ENCODE peak calls at places on chromosomes 12 and 14, in eight cellular contexts. One of them, this sample, is unnamed.

GRCh38 chr12:88854260-88854659 is 274.0 kb upstream of the KITLG start:
- DNase-seq in Caco-2: no peak
- DNase-seq in tibial artery: no peak
- DNase-seq in GM13976: no peak
- DNase-seq in ovary: no peak
- DNase-seq in activated CD8-positive, alpha-beta T cell treated with anti-CD3 and anti-CD28 coated beads for 36 hours: no peak
- DNase-seq in cardiac fibroblast: peak
- DNase-seq in cardiac muscle cell: peak
- DNase-seq in this sample: no peak

GRCh38 chr12:56346663-56347062 is 8.0 kb downstream of the IL23A start:
- DNase-seq in Caco-2: no peak
- DNase-seq in GM13976: no peak
- DNase-seq in ovary: no peak
- DNase-seq in cardiac muscle cell: no peak
- DNase-seq in activated CD8-positive, alpha-beta T cell treated with anti-CD3 and anti-CD28 coated beads for 36 hours: peak
- DNase-seq in cardiac fibroblast: no peak
- DNase-seq in tibial artery: no peak
- DNase-seq in this sample: no peak

GRCh38 chr12:84842406-84843013 is 70.1 kb downstream of the SLC6A15 start:
- DNase-seq in cardiac fibroblast: peak
- DNase-seq in activated CD8-positive, alpha-beta T cell treated with anti-CD3 and anti-CD28 coated beads for 36 hours: peak
- DNase-seq in tibial artery: no peak
- DNase-seq in ovary: no peak
- DNase-seq in GM13976: peak
- DNase-seq in cardiac muscle cell: peak
- DNase-seq in Caco-2: no peak
- DNase-seq in this sample: no peak

GRCh38 chr14:51304428-51304827 is 64.4 kb downstream of the TMX1 start:
- DNase-seq in cardiac muscle cell: peak
- DNase-seq in GM13976: no peak
- DNase-seq in ovary: no peak
- DNase-seq in cardiac fibroblast: no peak
- DNase-seq in activated CD8-positive, alpha-beta T cell treated with anti-CD3 and anti-CD28 coated beads for 36 hours: peak
- DNase-seq in tibial artery: no peak
- DNase-seq in Caco-2: no peak
- DNase-seq in this sample: no peak

GRCh38 chr14:59067135-59067894 is 121.2 kb upstream of the DAAM1 start:
- DNase-seq in GM13976: no peak
- DNase-seq in activated CD8-positive, alpha-beta T cell treated with anti-CD3 and anti-CD28 coated beads for 36 hours: no peak
- DNase-seq in Caco-2: no peak
- DNase-seq in cardiac fibroblast: peak
- DNase-seq in ovary: no peak
- DNase-seq in tibial artery: no peak
- DNase-seq in cardiac muscle cell: peak
- DNase-seq in this sample: no peak

GRCh38 chr12:21827135-21827534 is 52.6 kb upstream of the KCNJ8 start:
- DNase-seq in tibial artery: no peak
- DNase-seq in ovary: no peak
- DNase-seq in GM13976: no peak
- DNase-seq in activated CD8-positive, alpha-beta T cell treated with anti-CD3 and anti-CD28 coated beads for 36 hours: no peak
- DNase-seq in cardiac muscle cell: no peak
- DNase-seq in Caco-2: no peak
- DNase-seq in cardiac fibroblast: no peak
- DNase-seq in this sample: no peak

GRCh38 chr12:75661927-75662326 is 150.5 kb upstream of the KRR1 start:
- DNase-seq in ovary: no peak
- DNase-seq in activated CD8-positive, alpha-beta T cell treated with anti-CD3 and anti-CD28 coated beads for 36 hours: no peak
- DNase-seq in cardiac fibroblast: peak
- DNase-seq in tibial artery: no peak
- DNase-seq in GM13976: no peak
- DNase-seq in cardiac muscle cell: peak
- DNase-seq in Caco-2: no peak
- DNase-seq in this sample: no peak

GRCh38 chr12:69998011-69998410 is 173.0 kb downstream of the MYRFL start:
- DNase-seq in ovary: no peak
- DNase-seq in activated CD8-positive, alpha-beta T cell treated with anti-CD3 and anti-CD28 coated beads for 36 hours: no peak
- DNase-seq in tibial artery: no peak
- DNase-seq in GM13976: no peak
- DNase-seq in cardiac fibroblast: no peak
- DNase-seq in Caco-2: no peak
- DNase-seq in cardiac muscle cell: no peak
- DNase-seq in this sample: no peak

GRCh38 chr12:7229741-7230140 is 40.3 kb downstream of the PEX5 start:
- DNase-seq in cardiac fibroblast: peak
- DNase-seq in Caco-2: no peak
- DNase-seq in ovary: no peak
- DNase-seq in GM13976: no peak
- DNase-seq in tibial artery: no peak
- DNase-seq in activated CD8-positive, alpha-beta T cell treated with anti-CD3 and anti-CD28 coated beads for 36 hours: no peak
- DNase-seq in cardiac muscle cell: peak
- DNase-seq in this sample: no peak

GRCh38 chr14:77240336-77240915 is 30.6 kb downstream of the NGB start:
- DNase-seq in Caco-2: no peak
- DNase-seq in GM13976: no peak
- DNase-seq in activated CD8-positive, alpha-beta T cell treated with anti-CD3 and anti-CD28 coated beads for 36 hours: no peak
- DNase-seq in ovary: no peak
- DNase-seq in cardiac muscle cell: no peak
- DNase-seq in tibial artery: no peak
- DNase-seq in cardiac fibroblast: no peak
- DNase-seq in this sample: no peak

GRCh38 chr12:85971800-85972199 is 97.7 kb downstream of the NTS start:
- DNase-seq in tibial artery: no peak
- DNase-seq in Caco-2: no peak
- DNase-seq in GM13976: no peak
- DNase-seq in cardiac muscle cell: no peak
- DNase-seq in activated CD8-positive, alpha-beta T cell treated with anti-CD3 and anti-CD28 coated beads for 36 hours: no peak
- DNase-seq in cardiac fibroblast: no peak
- DNase-seq in ovary: no peak
- DNase-seq in this sample: no peak

GRCh38 chr12:109286252-109286651 is 22.8 kb downstream of the FOXN4 start:
- DNase-seq in ovary: no peak
- DNase-seq in cardiac muscle cell: no peak
- DNase-seq in Caco-2: no peak
- DNase-seq in tibial artery: no peak
- DNase-seq in GM13976: no peak
- DNase-seq in activated CD8-positive, alpha-beta T cell treated with anti-CD3 and anti-CD28 coated beads for 36 hours: no peak
- DNase-seq in cardiac fibroblast: no peak
- DNase-seq in this sample: no peak

GRCh38 chr12:71754461-71755145 is at the start of gene RAB21:
- DNase-seq in tibial artery: peak
- DNase-seq in cardiac muscle cell: peak
- DNase-seq in ovary: peak
- DNase-seq in cardiac fibroblast: peak
- DNase-seq in GM13976: peak
- DNase-seq in Caco-2: peak
- DNase-seq in activated CD8-positive, alpha-beta T cell treated with anti-CD3 and anti-CD28 coated beads for 36 hours: peak
- DNase-seq in this sample: peak
- TF ChIP-seq CTCF in tibial artery: peak
- TF ChIP-seq CTCF in cardiac muscle cell: peak
- TF ChIP-seq CTCF in ovary: peak
- TF ChIP-seq CTCF in cardiac fibroblast: peak
- TF ChIP-seq CTCF in GM13976: no peak
- TF ChIP-seq CTCF in Caco-2: no peak
- TF ChIP-seq CTCF in activated CD8-positive, alpha-beta T cell treated with anti-CD3 and anti-CD28 coated beads for 36 hours: no peak
- TF ChIP-seq CTCF in this sample: peak

GRCh38 chr12:59444932-59445331 is 150.9 kb upstream of the SLC16A7 start:
- DNase-seq in cardiac muscle cell: peak
- DNase-seq in tibial artery: no peak
- DNase-seq in GM13976: no peak
- DNase-seq in ovary: no peak
- DNase-seq in cardiac fibroblast: peak
- DNase-seq in Caco-2: no peak
- DNase-seq in activated CD8-positive, alpha-beta T cell treated with anti-CD3 and anti-CD28 coated beads for 36 hours: peak
- DNase-seq in this sample: no peak
- TF ChIP-seq CTCF in cardiac muscle cell: peak
- TF ChIP-seq CTCF in tibial artery: no peak
- TF ChIP-seq CTCF in GM13976: peak
- TF ChIP-seq CTCF in ovary: no peak
- TF ChIP-seq CTCF in cardiac fibroblast: peak
- TF ChIP-seq CTCF in Caco-2: no peak
- TF ChIP-seq CTCF in activated CD8-positive, alpha-beta T cell treated with anti-CD3 and anti-CD28 coated beads for 36 hours: no peak
- TF ChIP-seq CTCF in this sample: no peak

GRCh38 chr14:79407572-79407971 is 803.7 kb downstream of the DIO2 start:
- DNase-seq in tibial artery: no peak
- DNase-seq in cardiac muscle cell: no peak
- DNase-seq in activated CD8-positive, alpha-beta T cell treated with anti-CD3 and anti-CD28 coated beads for 36 hours: no peak
- DNase-seq in Caco-2: no peak
- DNase-seq in GM13976: no peak
- DNase-seq in ovary: no peak
- DNase-seq in cardiac fibroblast: no peak
- DNase-seq in this sample: no peak

GRCh38 chr14:79405511-79405910 is 805.8 kb downstream of the DIO2 start:
- DNase-seq in tibial artery: no peak
- DNase-seq in Caco-2: no peak
- DNase-seq in cardiac fibroblast: no peak
- DNase-seq in cardiac muscle cell: no peak
- DNase-seq in ovary: no peak
- DNase-seq in activated CD8-positive, alpha-beta T cell treated with anti-CD3 and anti-CD28 coated beads for 36 hours: no peak
- DNase-seq in GM13976: no peak
- DNase-seq in this sample: no peak

GRCh38 chr14:79404874-79405273 is 806.4 kb downstream of the DIO2 start:
- DNase-seq in activated CD8-positive, alpha-beta T cell treated with anti-CD3 and anti-CD28 coated beads for 36 hours: no peak
- DNase-seq in Caco-2: no peak
- DNase-seq in GM13976: no peak
- DNase-seq in cardiac muscle cell: no peak
- DNase-seq in ovary: no peak
- DNase-seq in cardiac fibroblast: no peak
- DNase-seq in tibial artery: no peak
- DNase-seq in this sample: no peak

GRCh38 chr14:79411403-79412174 is 799.7 kb downstream of the DIO2 start:
- DNase-seq in activated CD8-positive, alpha-beta T cell treated with anti-CD3 and anti-CD28 coated beads for 36 hours: no peak
- DNase-seq in cardiac fibroblast: no peak
- DNase-seq in Caco-2: no peak
- DNase-seq in cardiac muscle cell: no peak
- DNase-seq in tibial artery: no peak
- DNase-seq in ovary: no peak
- DNase-seq in GM13976: no peak
- DNase-seq in this sample: no peak

GRCh38 chr14:79408696-79409095 is 802.6 kb downstream of the DIO2 start:
- DNase-seq in cardiac muscle cell: no peak
- DNase-seq in activated CD8-positive, alpha-beta T cell treated with anti-CD3 and anti-CD28 coated beads for 36 hours: no peak
- DNase-seq in GM13976: no peak
- DNase-seq in ovary: no peak
- DNase-seq in tibial artery: no peak
- DNase-seq in Caco-2: no peak
- DNase-seq in cardiac fibroblast: no peak
- DNase-seq in this sample: no peak
- TF ChIP-seq CTCF in cardiac muscle cell: no peak
- TF ChIP-seq CTCF in activated CD8-positive, alpha-beta T cell treated with anti-CD3 and anti-CD28 coated beads for 36 hours: no peak
- TF ChIP-seq CTCF in GM13976: no peak
- TF ChIP-seq CTCF in ovary: no peak
- TF ChIP-seq CTCF in tibial artery: no peak
- TF ChIP-seq CTCF in Caco-2: no peak
- TF ChIP-seq CTCF in cardiac fibroblast: peak
- TF ChIP-seq CTCF in this sample: peak

GRCh38 chr12:26863515-26863914 is 30.5 kb upstream of the ITPR2 start:
- DNase-seq in Caco-2: no peak
- DNase-seq in cardiac muscle cell: peak
- DNase-seq in ovary: no peak
- DNase-seq in activated CD8-positive, alpha-beta T cell treated with anti-CD3 and anti-CD28 coated beads for 36 hours: peak
- DNase-seq in cardiac fibroblast: no peak
- DNase-seq in tibial artery: no peak
- DNase-seq in GM13976: no peak
- DNase-seq in this sample: no peak
- TF ChIP-seq CTCF in Caco-2: peak
- TF ChIP-seq CTCF in cardiac muscle cell: peak
- TF ChIP-seq CTCF in ovary: no peak
- TF ChIP-seq CTCF in activated CD8-positive, alpha-beta T cell treated with anti-CD3 and anti-CD28 coated beads for 36 hours: peak
- TF ChIP-seq CTCF in cardiac fibroblast: peak
- TF ChIP-seq CTCF in tibial artery: no peak
- TF ChIP-seq CTCF in GM13976: peak
- TF ChIP-seq CTCF in this sample: peak

GRCh38 chr12:31362759-31363415 is 36.9 kb upstream of the SINHCAF start:
- DNase-seq in activated CD8-positive, alpha-beta T cell treated with anti-CD3 and anti-CD28 coated beads for 36 hours: peak
- DNase-seq in GM13976: peak
- DNase-seq in Caco-2: peak
- DNase-seq in cardiac muscle cell: no peak
- DNase-seq in ovary: no peak
- DNase-seq in tibial artery: no peak
- DNase-seq in cardiac fibroblast: no peak
- DNase-seq in this sample: no peak
- TF ChIP-seq CTCF in activated CD8-positive, alpha-beta T cell treated with anti-CD3 and anti-CD28 coated beads for 36 hours: no peak
- TF ChIP-seq CTCF in GM13976: peak
- TF ChIP-seq CTCF in Caco-2: no peak
- TF ChIP-seq CTCF in cardiac muscle cell: no peak
- TF ChIP-seq CTCF in ovary: no peak
- TF ChIP-seq CTCF in tibial artery: no peak
- TF ChIP-seq CTCF in cardiac fibroblast: no peak
- TF ChIP-seq CTCF in this sample: no peak

GRCh38 chr14:23379331-23380196 is 2.7 kb downstream of the CMTM5 start:
- DNase-seq in ovary: peak
- DNase-seq in tibial artery: no peak
- DNase-seq in cardiac muscle cell: peak
- DNase-seq in Caco-2: peak
- DNase-seq in GM13976: peak
- DNase-seq in cardiac fibroblast: peak
- DNase-seq in activated CD8-positive, alpha-beta T cell treated with anti-CD3 and anti-CD28 coated beads for 36 hours: peak
- DNase-seq in this sample: no peak
- TF ChIP-seq CTCF in ovary: peak
- TF ChIP-seq CTCF in tibial artery: peak
- TF ChIP-seq CTCF in cardiac muscle cell: peak
- TF ChIP-seq CTCF in Caco-2: peak
- TF ChIP-seq CTCF in GM13976: peak
- TF ChIP-seq CTCF in cardiac fibroblast: peak
- TF ChIP-seq CTCF in activated CD8-positive, alpha-beta T cell treated with anti-CD3 and anti-CD28 coated beads for 36 hours: peak
- TF ChIP-seq CTCF in this sample: peak

GRCh38 chr12:19223018-19223417 is 93.5 kb downstream of the PLEKHA5 start:
- DNase-seq in tibial artery: no peak
- DNase-seq in cardiac muscle cell: no peak
- DNase-seq in ovary: no peak
- DNase-seq in Caco-2: no peak
- DNase-seq in GM13976: peak
- DNase-seq in cardiac fibroblast: no peak
- DNase-seq in activated CD8-positive, alpha-beta T cell treated with anti-CD3 and anti-CD28 coated beads for 36 hours: no peak
- DNase-seq in this sample: no peak
- TF ChIP-seq CTCF in tibial artery: no peak
- TF ChIP-seq CTCF in cardiac muscle cell: peak
- TF ChIP-seq CTCF in ovary: no peak
- TF ChIP-seq CTCF in Caco-2: peak
- TF ChIP-seq CTCF in GM13976: no peak
- TF ChIP-seq CTCF in cardiac fibroblast: no peak
- TF ChIP-seq CTCF in activated CD8-positive, alpha-beta T cell treated with anti-CD3 and anti-CD28 coated beads for 36 hours: no peak
- TF ChIP-seq CTCF in this sample: peak

DNA sequence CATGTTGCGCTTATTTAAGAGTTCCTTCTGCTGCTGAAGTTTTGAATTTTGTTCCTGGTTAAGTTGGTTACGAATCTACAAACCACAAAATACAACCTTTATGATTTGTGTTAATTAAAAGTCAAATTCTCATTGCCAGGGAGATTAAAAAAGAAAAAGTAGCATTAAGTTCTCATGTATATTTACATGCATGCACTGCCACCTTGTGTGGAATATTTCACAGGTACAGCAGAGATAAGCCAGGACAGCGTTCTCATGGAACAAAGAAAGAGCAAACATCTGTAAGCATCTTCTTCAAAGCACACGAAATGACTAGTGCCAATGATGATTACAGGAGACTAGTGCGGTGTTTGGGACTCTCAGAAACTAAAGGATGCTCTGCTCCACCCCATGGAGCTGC is 34.2 kb downstream of the ZFYVE21 start:
- DNase-seq in GM13976: no peak
- DNase-seq in activated CD8-positive, alpha-beta T cell treated with anti-CD3 and anti-CD28 coated beads for 36 hours: no peak
- DNase-seq in cardiac fibroblast: no peak
- DNase-seq in tibial artery: no peak
- DNase-seq in Caco-2: no peak
- DNase-seq in ovary: no peak
- DNase-seq in cardiac muscle cell: no peak
- DNase-seq in this sample: no peak
- TF ChIP-seq CTCF in GM13976: no peak
- TF ChIP-seq CTCF in activated CD8-positive, alpha-beta T cell treated with anti-CD3 and anti-CD28 coated beads for 36 hours: no peak
- TF ChIP-seq CTCF in cardiac fibroblast: no peak
- TF ChIP-seq CTCF in tibial artery: peak
- TF ChIP-seq CTCF in Caco-2: no peak
- TF ChIP-seq CTCF in ovary: no peak
- TF ChIP-seq CTCF in cardiac muscle cell: no peak
- TF ChIP-seq CTCF in this sample: no peak

This sample was measured in type B pancreatic cell.